ENCODE peak calls at places on chromosomes 5 and 9, in six cellular contexts. L is HCT116, R is H1, N is K562, M is HepG2, V is GM12878. Q is an unnamed sample.

GRCh38 chr5:143153332-143154119 is 250.0 kb downstream of the NR3C1 start:
- DNase-seq in L (no peak), R (no peak), N (no peak), M (no peak), V (no peak), Q (no peak)

GRCh38 chr9:132472199-132472598 is 62.2 kb downstream of the CFAP77 start:
- DNase-seq in L (no peak), R (no peak), N (no peak), M (no peak), V (no peak), Q (no peak)

GRCh38 chr5:38426493-38426892 is 130.0 kb downstream of the LIFR start:
- DNase-seq in L (no peak), R (no peak), N (no peak), M (no peak), V (no peak), Q (no peak)

GRCh38 chr9:27108981-27109541 is at the start of gene TEK:
- DNase-seq in L (no peak), R (peak), N (no peak), M (no peak), V (no peak), Q (peak)

GRCh38 chr5:75567710-75568109 is 43.5 kb upstream of the ANKDD1B start:
- DNase-seq in L (peak), R (no peak), N (peak), M (no peak), V (peak), Q (no peak)

GRCh38 chr5:80961376-80962281 is 1.5 kb downstream of the RASGRF2 start:
- DNase-seq in L (no peak), R (no peak), N (no peak), M (peak), V (no peak), Q (no peak)

GRCh38 chr5:171855798-171856772 is 70.5 kb downstream of the SMIM23 start:
- DNase-seq in L (no peak), R (no peak), N (no peak), M (no peak), V (no peak), Q (no peak)

GRCh38 chr5:139232161-139232724 is 34.1 kb upstream of the SIL1 start:
- DNase-seq in L (no peak), R (no peak), N (peak), M (no peak), V (peak), Q (no peak)

GRCh38 chr9:127215266-127216209 is 49.0 kb upstream of the GARNL3 start:
- DNase-seq in L (no peak), R (no peak), N (no peak), M (no peak), V (no peak), Q (no peak)

GRCh38 chr9:34377402-34377741 is 674 bp upstream of the MYORG start:
- DNase-seq in L (no peak), R (no peak), N (peak), M (no peak), V (no peak), Q (no peak)

GRCh38 chr5:105274079-105274478 is 1711.5 kb upstream of the NUDT12 start:
- DNase-seq in L (no peak), R (no peak), N (no peak), M (no peak), V (no peak), Q (no peak)

GRCh38 chr5:40477856-40478546 is 201.7 kb upstream of the PTGER4 start:
- DNase-seq in L (no peak), R (no peak), N (no peak), M (no peak), V (no peak), Q (no peak)

GRCh38 chr5:73892806-73893205 is 266.8 kb downstream of the ARHGEF28 start:
- DNase-seq in L (no peak), R (no peak), N (no peak), M (no peak), V (no peak), Q (no peak)

GRCh38 chr5:157745041-157745456 is 1.5 kb downstream of the LSM11 start:
- DNase-seq in L (no peak), R (no peak), N (no peak), M (no peak), V (no peak), Q (no peak)

GRCh38 chr5:66207800-66208561 is 63.9 kb downstream of the SREK1 start:
- DNase-seq in L (no peak), R (no peak), N (no peak), M (no peak), V (no peak), Q (no peak)
- TF ChIP-seq ZNF274 in L (no peak), R (no peak), N (no peak), M (no peak), V (no peak), Q (no peak)

GRCh38 chr9:93059097-93059959 is 827 bp downstream of the SUSD3 start:
- DNase-seq in L (no peak), R (no peak), N (peak), M (no peak), V (no peak), Q (no peak)
- TF ChIP-seq YY1 in L (no peak), R (no peak), N (no peak), M (no peak), V (no peak), Q (no peak)

GRCh38 chr9:124251605-124252366 is 6.0 kb upstream of the NEK6 start:
- DNase-seq in L (no peak), R (no peak), N (no peak), M (no peak), V (no peak), Q (no peak)
- TF ChIP-seq ZNF274 in L (no peak), R (no peak), N (no peak), M (no peak), V (no peak), Q (no peak)

GRCh38 chr5:24547127-24547526 is 97.7 kb downstream of the CDH10 start:
- DNase-seq in L (no peak), R (no peak), N (no peak), M (no peak), V (no peak), Q (no peak)
- TF ChIP-seq YY1 in L (no peak), R (no peak), N (no peak), M (no peak), V (no peak), Q (no peak)

GRCh38 chr9:18502546-18502945 is 28.6 kb downstream of the ADAMTSL1 start:
- DNase-seq in L (no peak), R (no peak), N (no peak), M (no peak), V (no peak), Q (no peak)

GRCh38 chr9:18498947-18499585 is 25.1 kb downstream of the ADAMTSL1 start:
- DNase-seq in L (no peak), R (no peak), N (no peak), M (no peak), V (no peak), Q (no peak)

GRCh38 chr9:18496586-18496985 is 22.6 kb downstream of the ADAMTSL1 start:
- DNase-seq in L (no peak), R (no peak), N (no peak), M (no peak), V (no peak), Q (no peak)

GRCh38 chr9:18504707-18505106 is 30.8 kb downstream of the ADAMTSL1 start:
- DNase-seq in L (no peak), R (peak), N (no peak), M (no peak), V (no peak), Q (no peak)

GRCh38 chr9:18499987-18500386 is 26.0 kb downstream of the ADAMTSL1 start:
- DNase-seq in L (no peak), R (no peak), N (no peak), M (no peak), V (no peak), Q (no peak)
- TF ChIP-seq ZNF274 in L (no peak), R (no peak), N (no peak), M (no peak), V (no peak), Q (no peak)

DNA sequence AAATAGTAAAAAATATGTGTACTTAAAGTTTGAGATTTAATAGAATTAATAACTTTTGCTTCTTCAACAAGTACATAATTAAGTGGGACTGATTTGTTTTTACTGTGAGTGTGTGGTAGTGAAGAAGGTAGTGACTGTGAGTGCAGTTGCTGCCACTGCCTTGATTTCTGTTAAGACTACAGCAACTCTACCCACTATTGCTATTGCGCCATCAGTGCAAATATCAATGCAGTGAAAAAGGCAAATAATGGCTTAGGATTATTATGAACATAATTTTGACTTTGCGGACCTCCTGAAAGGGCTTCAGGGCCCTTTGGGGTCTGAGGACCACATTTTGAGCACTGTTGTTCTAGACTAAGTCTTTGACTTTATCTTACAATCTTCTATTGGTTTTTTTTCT is 112.0 kb upstream of the PITX1 start:
- DNase-seq in L (no peak), R (no peak), N (no peak), M (peak), V (no peak), Q (no peak)
- TF ChIP-seq YY1 in L (no peak), R (no peak), N (no peak), M (no peak), V (no peak), Q (no peak)

Q was measured in NT2/D1.